ENCODE peak calls at places on chromosome 17, in seven cellular contexts. L is sigmoid colon, X is SW480, O is iris pigment epithelial cell, V is esophagus muscularis mucosa, Q is posterior cingulate gyrus, A is progenitor cell of endocrine pancreas. Y is an unnamed sample.

GRCh38 chr17:72697602-72698146 is 394.8 kb downstream of the SLC39A11 start:
- DNase-seq in L (no peak), Q (peak; percentile 64), V (no peak), O (no peak), A (no peak), X (peak; percentile 48), Y (no peak)

GRCh38 chr17:79065105-79065670 is 9.4 kb upstream of the ENGASE start:
- DNase-seq in L (peak; percentile 63), V (no peak), X (no peak), A (no peak), O (peak; percentile 39), Q (peak; percentile 66), Y (peak; percentile 59)

GRCh38 chr17:2107506-2107905 is 52.6 kb downstream of the HIC1 start:
- DNase-seq in A (no peak), Q (no peak), V (no peak), X (no peak), L (no peak), O (no peak), Y (no peak)

GRCh38 chr17:49690256-49690655 is 12.4 kb upstream of the SPOP start:
- DNase-seq in L (no peak), A (no peak), O (no peak), V (no peak), X (no peak), Q (no peak), Y (no peak)

GRCh38 chr17:324151-324571 is 28.4 kb downstream of the RPH3AL start:
- DNase-seq in X (no peak), L (peak; percentile 61), A (no peak), O (no peak), Q (peak; percentile 68), V (no peak), Y (no peak)

GRCh38 chr17:31434404-31435050 is 43.1 kb downstream of the RAB11FIP4 start:
- DNase-seq in X (no peak), Q (no peak), V (no peak), O (no peak), A (no peak), L (no peak), Y (no peak)

GRCh38 chr17:29617125-29617480 is 5.6 kb downstream of the CORO6 start:
- DNase-seq in A (peak; percentile 57), X (peak; percentile 70), L (peak; percentile 89), Q (peak; percentile 96), V (no peak), O (peak; percentile 79), Y (peak; percentile 90)

GRCh38 chr17:48259710-48260291 is 152.2 kb downstream of the SNX11 start:
- DNase-seq in V (no peak), X (peak; percentile 66), O (peak; percentile 49), A (no peak), L (no peak), Q (no peak), Y (no peak)

GRCh38 chr17:28712037-28712704 is 483 bp upstream of the PROCA1 start:
- DNase-seq in X (no peak), L (no peak), O (no peak), V (no peak), Q (peak; percentile 67), A (no peak), Y (peak; percentile 49)

GRCh38 chr17:8375738-8376259 is 705 bp downstream of the KRABD2 start:
- DNase-seq in A (peak; percentile 36), Q (no peak), O (peak; percentile 21), V (no peak), X (no peak), L (no peak), Y (no peak)

GRCh38 chr17:20266806-20267458 is 200.4 kb downstream of the LGALS9B start:
- DNase-seq in X (peak; percentile 13), O (peak; percentile 63), L (no peak), Q (no peak), A (no peak), V (no peak), Y (no peak)

GRCh38 chr17:15171433-15172047 is 93.6 kb downstream of the PMP22 start:
- DNase-seq in A (peak; percentile 78), V (peak; percentile 89), O (peak; percentile 83), L (peak; percentile 68), Q (peak; percentile 91), X (peak; percentile 61), Y (no peak)

GRCh38 chr17:28346199-28346580 is 10.6 kb downstream of the TNFAIP1 start:
- DNase-seq in A (no peak), Q (no peak), L (no peak), O (no peak), V (no peak), X (no peak), Y (no peak)

GRCh38 chr17:36468903-36469635 is 17.4 kb upstream of the ZNHIT3 start:
- DNase-seq in X (no peak), L (peak; percentile 25), Q (peak; percentile 79), O (no peak), A (no peak), V (no peak), Y (no peak)

GRCh38 chr17:49932131-49932723 is 36.8 kb upstream of the DLX4 start:
- DNase-seq in O (no peak), Q (no peak), X (no peak), V (no peak), L (no peak), A (no peak), Y (no peak)

GRCh38 chr17:48358203-48358602 is 71.8 kb downstream of the SKAP1 start:
- DNase-seq in L (no peak), O (no peak), Q (no peak), A (no peak), V (no peak), X (no peak), Y (no peak)

GRCh38 chr17:82927661-82928601 is 88.1 kb upstream of the ZNF750 start:
- DNase-seq in A (no peak), X (no peak), V (no peak), Q (peak; percentile 63), L (no peak), O (no peak), Y (no peak)

GRCh38 chr17:31843382-31843780 is 15.7 kb downstream of the COPRS start:
- DNase-seq in Q (no peak), O (peak; percentile 27), L (no peak), A (no peak), V (no peak), X (no peak), Y (no peak)

GRCh38 chr17:38761612-38762011 is 9.1 kb downstream of the PSMB3 start:
- DNase-seq in A (no peak), O (peak; percentile 42), Q (peak; percentile 8), V (no peak), X (peak; percentile 30), L (no peak), Y (peak; percentile 33)

GRCh38 chr17:45092932-45093430 is 31.9 kb downstream of the NMT1 start:
- DNase-seq in V (peak; percentile 96), A (no peak), O (peak; percentile 99), Q (peak; percentile 95), X (peak; percentile 67), L (peak; percentile 97), Y (no peak)

GRCh38 chr17:38600906-38601305 is 4.8 kb downstream of the SRCIN1 start:
- DNase-seq in X (no peak), L (no peak), Q (peak; percentile 71), A (no peak), V (no peak), O (no peak), Y (no peak)

GRCh38 chr17:45857977-45858708 is 13.5 kb downstream of the SPPL2C start:
- DNase-seq in A (peak; percentile 49), L (no peak), X (peak; percentile 33), Q (no peak), V (no peak), O (peak; percentile 34), Y (no peak)

Y was measured in activated CD4-positive, alpha-beta T cell treated with anti-CD3 and anti-CD28 coated beads, Interleukin-2, amount 50 U/mL, for 4 hours.